ENCODE peak calls at places on chromosomes 4 and X, in six cellular contexts. One of them, this sample, is unnamed.

GRCh38 chr4:95637047-95637600 is 88.4 kb upstream of the UNC5C start:
- DNase-seq in left ventricle myocardium superior: no peak
- DNase-seq in KBM-7: no peak
- DNase-seq in C1 segment of cervical spinal cord: no peak
- DNase-seq in effector CD4-positive, alpha-beta T cell: no peak
- DNase-seq in activated effector memory CD4-positive, alpha-beta T cell treated with Interleukin-2 at 50 U/mL for 16 hours: no peak
- DNase-seq in this sample: no peak

GRCh38 chrX:31323658-31324057 is 251.8 kb upstream of the FTHL17 start:
- DNase-seq in left ventricle myocardium superior: no peak
- DNase-seq in activated effector memory CD4-positive, alpha-beta T cell treated with Interleukin-2 at 50 U/mL for 16 hours: no peak
- DNase-seq in KBM-7: peak
- DNase-seq in C1 segment of cervical spinal cord: no peak
- DNase-seq in effector CD4-positive, alpha-beta T cell: no peak
- DNase-seq in this sample: no peak

GRCh38 chrX:71492086-71493065 is 40.5 kb upstream of the OGT start:
- DNase-seq in activated effector memory CD4-positive, alpha-beta T cell treated with Interleukin-2 at 50 U/mL for 16 hours: peak
- DNase-seq in KBM-7: no peak
- DNase-seq in effector CD4-positive, alpha-beta T cell: peak
- DNase-seq in left ventricle myocardium superior: peak
- DNase-seq in C1 segment of cervical spinal cord: no peak
- DNase-seq in this sample: no peak

GRCh38 chrX:119374736-119375135 is 24.4 kb upstream of the SLC25A43 start:
- DNase-seq in KBM-7: no peak
- DNase-seq in effector CD4-positive, alpha-beta T cell: no peak
- DNase-seq in left ventricle myocardium superior: no peak
- DNase-seq in activated effector memory CD4-positive, alpha-beta T cell treated with Interleukin-2 at 50 U/mL for 16 hours: no peak
- DNase-seq in C1 segment of cervical spinal cord: no peak
- DNase-seq in this sample: no peak

GRCh38 chr4:25180524-25181131 is 20.4 kb upstream of the SEPSECS start:
- DNase-seq in left ventricle myocardium superior: no peak
- DNase-seq in C1 segment of cervical spinal cord: no peak
- DNase-seq in effector CD4-positive, alpha-beta T cell: no peak
- DNase-seq in KBM-7: peak
- DNase-seq in activated effector memory CD4-positive, alpha-beta T cell treated with Interleukin-2 at 50 U/mL for 16 hours: no peak
- DNase-seq in this sample: no peak

GRCh38 chr4:99151452-99151851 is 7.4 kb upstream of the ADH4 start:
- DNase-seq in C1 segment of cervical spinal cord: no peak
- DNase-seq in activated effector memory CD4-positive, alpha-beta T cell treated with Interleukin-2 at 50 U/mL for 16 hours: no peak
- DNase-seq in KBM-7: no peak
- DNase-seq in effector CD4-positive, alpha-beta T cell: no peak
- DNase-seq in left ventricle myocardium superior: no peak
- DNase-seq in this sample: no peak

GRCh38 chrX:15146515-15146914 is 123.4 kb downstream of the ASB9 start:
- DNase-seq in C1 segment of cervical spinal cord: no peak
- DNase-seq in KBM-7: peak
- DNase-seq in activated effector memory CD4-positive, alpha-beta T cell treated with Interleukin-2 at 50 U/mL for 16 hours: no peak
- DNase-seq in left ventricle myocardium superior: no peak
- DNase-seq in effector CD4-positive, alpha-beta T cell: no peak
- DNase-seq in this sample: no peak

GRCh38 chr4:16783119-16783518 is 115.3 kb downstream of the LDB2 start:
- DNase-seq in effector CD4-positive, alpha-beta T cell: no peak
- DNase-seq in KBM-7: no peak
- DNase-seq in left ventricle myocardium superior: no peak
- DNase-seq in C1 segment of cervical spinal cord: no peak
- DNase-seq in activated effector memory CD4-positive, alpha-beta T cell treated with Interleukin-2 at 50 U/mL for 16 hours: no peak
- DNase-seq in this sample: no peak

GRCh38 chrX:87900320-87900908 is 382.8 kb downstream of the KLHL4 start:
- DNase-seq in left ventricle myocardium superior: no peak
- DNase-seq in activated effector memory CD4-positive, alpha-beta T cell treated with Interleukin-2 at 50 U/mL for 16 hours: no peak
- DNase-seq in KBM-7: peak
- DNase-seq in effector CD4-positive, alpha-beta T cell: peak
- DNase-seq in C1 segment of cervical spinal cord: no peak
- DNase-seq in this sample: no peak

GRCh38 chrX:19342331-19342906 is 1.3 kb upstream of the PDHA1 start:
- DNase-seq in left ventricle myocardium superior: no peak
- DNase-seq in C1 segment of cervical spinal cord: no peak
- DNase-seq in activated effector memory CD4-positive, alpha-beta T cell treated with Interleukin-2 at 50 U/mL for 16 hours: no peak
- DNase-seq in KBM-7: peak
- DNase-seq in effector CD4-positive, alpha-beta T cell: no peak
- DNase-seq in this sample: no peak

GRCh38 chrX:68728186-68728585 is 80.7 kb downstream of the STARD8 start:
- DNase-seq in KBM-7: no peak
- DNase-seq in left ventricle myocardium superior: no peak
- DNase-seq in activated effector memory CD4-positive, alpha-beta T cell treated with Interleukin-2 at 50 U/mL for 16 hours: no peak
- DNase-seq in C1 segment of cervical spinal cord: no peak
- DNase-seq in effector CD4-positive, alpha-beta T cell: no peak
- DNase-seq in this sample: no peak

GRCh38 chr4:72006576-72006975 is 25.2 kb upstream of the NPFFR2 start:
- DNase-seq in C1 segment of cervical spinal cord: no peak
- DNase-seq in left ventricle myocardium superior: no peak
- DNase-seq in activated effector memory CD4-positive, alpha-beta T cell treated with Interleukin-2 at 50 U/mL for 16 hours: no peak
- DNase-seq in KBM-7: no peak
- DNase-seq in effector CD4-positive, alpha-beta T cell: no peak
- DNase-seq in this sample: no peak

GRCh38 chr4:72397314-72397713 is 171.7 kb downstream of the ADAMTS3 start:
- DNase-seq in activated effector memory CD4-positive, alpha-beta T cell treated with Interleukin-2 at 50 U/mL for 16 hours: no peak
- DNase-seq in KBM-7: no peak
- DNase-seq in left ventricle myocardium superior: no peak
- DNase-seq in C1 segment of cervical spinal cord: no peak
- DNase-seq in effector CD4-positive, alpha-beta T cell: no peak
- DNase-seq in this sample: no peak

GRCh38 chrX:63934791-63935190 is 149.8 kb upstream of the ARHGEF9 start:
- DNase-seq in effector CD4-positive, alpha-beta T cell: no peak
- DNase-seq in C1 segment of cervical spinal cord: no peak
- DNase-seq in KBM-7: no peak
- DNase-seq in activated effector memory CD4-positive, alpha-beta T cell treated with Interleukin-2 at 50 U/mL for 16 hours: no peak
- DNase-seq in left ventricle myocardium superior: no peak
- DNase-seq in this sample: no peak

GRCh38 chr4:169640261-169640880 is 20.0 kb downstream of the CLCN3 start:
- DNase-seq in KBM-7: no peak
- DNase-seq in left ventricle myocardium superior: no peak
- DNase-seq in C1 segment of cervical spinal cord: no peak
- DNase-seq in activated effector memory CD4-positive, alpha-beta T cell treated with Interleukin-2 at 50 U/mL for 16 hours: no peak
- DNase-seq in effector CD4-positive, alpha-beta T cell: no peak
- DNase-seq in this sample: no peak

GRCh38 chr4:4386296-4386735 is 586 bp upstream of the NSG1 start:
- DNase-seq in effector CD4-positive, alpha-beta T cell: no peak
- DNase-seq in activated effector memory CD4-positive, alpha-beta T cell treated with Interleukin-2 at 50 U/mL for 16 hours: peak
- DNase-seq in KBM-7: no peak
- DNase-seq in C1 segment of cervical spinal cord: no peak
- DNase-seq in left ventricle myocardium superior: no peak
- DNase-seq in this sample: no peak

GRCh38 chr4:6030679-6031078 is 12.4 kb upstream of the C4orf50 start:
- DNase-seq in C1 segment of cervical spinal cord: no peak
- DNase-seq in KBM-7: no peak
- DNase-seq in effector CD4-positive, alpha-beta T cell: no peak
- DNase-seq in left ventricle myocardium superior: no peak
- DNase-seq in activated effector memory CD4-positive, alpha-beta T cell treated with Interleukin-2 at 50 U/mL for 16 hours: no peak
- DNase-seq in this sample: no peak

GRCh38 chr4:163679189-163679588 is 184.7 kb downstream of the TMA16 start:
- DNase-seq in left ventricle myocardium superior: no peak
- DNase-seq in KBM-7: peak
- DNase-seq in effector CD4-positive, alpha-beta T cell: no peak
- DNase-seq in activated effector memory CD4-positive, alpha-beta T cell treated with Interleukin-2 at 50 U/mL for 16 hours: no peak
- DNase-seq in C1 segment of cervical spinal cord: no peak
- DNase-seq in this sample: no peak

GRCh38 chr4:33930497-33930896 is 2313.8 kb downstream of the ARAP2 start:
- DNase-seq in activated effector memory CD4-positive, alpha-beta T cell treated with Interleukin-2 at 50 U/mL for 16 hours: no peak
- DNase-seq in effector CD4-positive, alpha-beta T cell: no peak
- DNase-seq in C1 segment of cervical spinal cord: no peak
- DNase-seq in left ventricle myocardium superior: no peak
- DNase-seq in KBM-7: no peak
- DNase-seq in this sample: no peak

GRCh38 chr4:12211636-12212035 is 782.9 kb upstream of the HS3ST1 start:
- DNase-seq in activated effector memory CD4-positive, alpha-beta T cell treated with Interleukin-2 at 50 U/mL for 16 hours: no peak
- DNase-seq in C1 segment of cervical spinal cord: no peak
- DNase-seq in left ventricle myocardium superior: no peak
- DNase-seq in KBM-7: no peak
- DNase-seq in effector CD4-positive, alpha-beta T cell: no peak
- DNase-seq in this sample: no peak

GRCh38 chr4:19317377-19317776 is 934.3 kb upstream of the SLIT2 start:
- DNase-seq in C1 segment of cervical spinal cord: no peak
- DNase-seq in activated effector memory CD4-positive, alpha-beta T cell treated with Interleukin-2 at 50 U/mL for 16 hours: no peak
- DNase-seq in left ventricle myocardium superior: no peak
- DNase-seq in effector CD4-positive, alpha-beta T cell: no peak
- DNase-seq in KBM-7: no peak
- DNase-seq in this sample: no peak

GRCh38 chr4:54473077-54473545 is 184.6 kb upstream of the KIT start:
- DNase-seq in C1 segment of cervical spinal cord: no peak
- DNase-seq in activated effector memory CD4-positive, alpha-beta T cell treated with Interleukin-2 at 50 U/mL for 16 hours: no peak
- DNase-seq in effector CD4-positive, alpha-beta T cell: no peak
- DNase-seq in KBM-7: no peak
- DNase-seq in left ventricle myocardium superior: no peak
- DNase-seq in this sample: no peak

GRCh38 chr4:179110356-179110755 is 1668.1 kb upstream of the AGA start:
- DNase-seq in C1 segment of cervical spinal cord: no peak
- DNase-seq in KBM-7: no peak
- DNase-seq in left ventricle myocardium superior: no peak
- DNase-seq in effector CD4-positive, alpha-beta T cell: no peak
- DNase-seq in activated effector memory CD4-positive, alpha-beta T cell treated with Interleukin-2 at 50 U/mL for 16 hours: no peak
- DNase-seq in this sample: no peak

GRCh38 chrX:133544105-133544504 is 128.8 kb upstream of the GPC4 start:
- DNase-seq in activated effector memory CD4-positive, alpha-beta T cell treated with Interleukin-2 at 50 U/mL for 16 hours: no peak
- DNase-seq in KBM-7: no peak
- DNase-seq in effector CD4-positive, alpha-beta T cell: no peak
- DNase-seq in C1 segment of cervical spinal cord: no peak
- DNase-seq in left ventricle myocardium superior: no peak
- DNase-seq in this sample: no peak

GRCh38 chrX:41180194-41180902 is 95.1 kb downstream of the USP9X start:
- DNase-seq in effector CD4-positive, alpha-beta T cell: peak
- DNase-seq in KBM-7: peak
- DNase-seq in C1 segment of cervical spinal cord: peak
- DNase-seq in left ventricle myocardium superior: peak
- DNase-seq in activated effector memory CD4-positive, alpha-beta T cell treated with Interleukin-2 at 50 U/mL for 16 hours: peak
- DNase-seq in this sample: peak

GRCh38 chr4:113952452-113953029 is 26.9 kb downstream of the ARSJ start:
- DNase-seq in effector CD4-positive, alpha-beta T cell: no peak
- DNase-seq in C1 segment of cervical spinal cord: no peak
- DNase-seq in activated effector memory CD4-positive, alpha-beta T cell treated with Interleukin-2 at 50 U/mL for 16 hours: no peak
- DNase-seq in KBM-7: peak
- DNase-seq in left ventricle myocardium superior: no peak
- DNase-seq in this sample: no peak

GRCh38 chrX:17706676-17707075 is 30.6 kb upstream of the SCML1 start:
- DNase-seq in C1 segment of cervical spinal cord: no peak
- DNase-seq in KBM-7: no peak
- DNase-seq in effector CD4-positive, alpha-beta T cell: no peak
- DNase-seq in left ventricle myocardium superior: no peak
- DNase-seq in activated effector memory CD4-positive, alpha-beta T cell treated with Interleukin-2 at 50 U/mL for 16 hours: no peak
- DNase-seq in this sample: no peak

GRCh38 chrX:143754183-143754582 is 33.6 kb upstream of the SPANXN2 start:
- DNase-seq in activated effector memory CD4-positive, alpha-beta T cell treated with Interleukin-2 at 50 U/mL for 16 hours: no peak
- DNase-seq in effector CD4-positive, alpha-beta T cell: no peak
- DNase-seq in left ventricle myocardium superior: no peak
- DNase-seq in KBM-7: no peak
- DNase-seq in C1 segment of cervical spinal cord: no peak
- DNase-seq in this sample: no peak

GRCh38 chrX:69493193-69493592 is 10.9 kb upstream of the NALF2 start:
- DNase-seq in left ventricle myocardium superior: no peak
- DNase-seq in activated effector memory CD4-positive, alpha-beta T cell treated with Interleukin-2 at 50 U/mL for 16 hours: no peak
- DNase-seq in C1 segment of cervical spinal cord: no peak
- DNase-seq in KBM-7: peak
- DNase-seq in effector CD4-positive, alpha-beta T cell: no peak
- DNase-seq in this sample: no peak

GRCh38 chr4:138200236-138200590 is 41.9 kb downstream of the SLC7A11 start:
- DNase-seq in left ventricle myocardium superior: no peak
- DNase-seq in KBM-7: no peak
- DNase-seq in activated effector memory CD4-positive, alpha-beta T cell treated with Interleukin-2 at 50 U/mL for 16 hours: no peak
- DNase-seq in effector CD4-positive, alpha-beta T cell: no peak
- DNase-seq in C1 segment of cervical spinal cord: no peak
- DNase-seq in this sample: no peak

GRCh38 chr4:78661086-78661690 is 109.6 kb downstream of the ANXA3 start:
- DNase-seq in activated effector memory CD4-positive, alpha-beta T cell treated with Interleukin-2 at 50 U/mL for 16 hours: no peak
- DNase-seq in C1 segment of cervical spinal cord: no peak
- DNase-seq in KBM-7: no peak
- DNase-seq in left ventricle myocardium superior: no peak
- DNase-seq in effector CD4-positive, alpha-beta T cell: no peak
- DNase-seq in this sample: no peak

GRCh38 chrX:73447311-73447794 is 500 bp downstream of the CDX4 start:
- DNase-seq in KBM-7: no peak
- DNase-seq in effector CD4-positive, alpha-beta T cell: no peak
- DNase-seq in left ventricle myocardium superior: no peak
- DNase-seq in C1 segment of cervical spinal cord: no peak
- DNase-seq in activated effector memory CD4-positive, alpha-beta T cell treated with Interleukin-2 at 50 U/mL for 16 hours: no peak
- DNase-seq in this sample: no peak

GRCh38 chr4:142365386-142365785 is 480.7 kb downstream of the INPP4B start:
- DNase-seq in KBM-7: no peak
- DNase-seq in effector CD4-positive, alpha-beta T cell: no peak
- DNase-seq in activated effector memory CD4-positive, alpha-beta T cell treated with Interleukin-2 at 50 U/mL for 16 hours: no peak
- DNase-seq in left ventricle myocardium superior: no peak
- DNase-seq in C1 segment of cervical spinal cord: no peak
- DNase-seq in this sample: no peak

This sample was measured in anterior cingulate cortex.